ENCODE peak calls at places on chromosomes 16 and 17, in eight cellular contexts. I is endothelial cell of umbilical vein; C is CD8-positive, alpha-beta T cell; S is stomach; U is aorta; L is upper lobe of right lung; W is mammary epithelial cell; T is A549. B is an unnamed sample.

GRCh38 chr16:48919791-48920190 is 309.8 kb upstream of the N4BP1 start:
- DNase-seq in I (no peak), C (no peak), S (no peak), U (no peak), L (no peak), W (no peak), T (no peak), B (no peak)

GRCh38 chr16:84724619-84725307 is 25.0 kb downstream of the USP10 start:
- DNase-seq in I (no peak), C (no peak), S (no peak), U (no peak), L (no peak), W (no peak), T (no peak), B (no peak)

GRCh38 chr17:50198026-50198669 is 3.3 kb downstream of the COL1A1 start:
- DNase-seq in I (peak; percentile 64), C (peak; percentile 64), S (peak; percentile 73), U (peak; percentile 68), L (no peak), W (peak; percentile 63), T (peak; percentile 84), B (no peak)

GRCh38 chr17:49506282-49506681 is 11.2 kb downstream of the NGFR start:
- DNase-seq in I (no peak), C (no peak), S (no peak), U (no peak), L (no peak), W (no peak), T (no peak), B (no peak)

GRCh38 chr17:78268960-78269892 is 37.8 kb downstream of the TMEM235 start:
- DNase-seq in I (no peak), C (no peak), S (no peak), U (no peak), L (peak; percentile 73), W (no peak), T (peak; percentile 43), B (no peak)

GRCh38 chr17:75260679-75261335 is 599 bp downstream of the GGA3 start:
- DNase-seq in I (no peak), C (no peak), S (no peak), U (no peak), L (no peak), W (peak; percentile 48), T (no peak), B (no peak)

GRCh38 chr17:17613708-17614114 is 22.2 kb upstream of the PEMT start:
- DNase-seq in I (peak; percentile 73), C (peak; percentile 54), S (peak; percentile 63), U (no peak), L (no peak), W (peak; percentile 62), T (peak; percentile 85), B (no peak)

GRCh38 chr16:30893744-30894539 is at the start of gene BCL7C:
- DNase-seq in I (peak; percentile 89), C (peak; percentile 86), S (peak; percentile 94), U (peak; percentile 95), L (peak; percentile 98), W (peak; percentile 87), T (peak; percentile 93), B (no peak)

GRCh38 chr16:76059701-76060100 is 217.5 kb upstream of the CNTNAP4 start:
- DNase-seq in I (no peak), C (no peak), S (no peak), U (no peak), L (no peak), W (no peak), T (no peak), B (no peak)

GRCh38 chr16:17395849-17396480 is 74.8 kb downstream of the XYLT1 start:
- DNase-seq in I (no peak), C (no peak), S (peak; percentile 49), U (no peak), L (no peak), W (no peak), T (no peak), B (peak; percentile 45)

GRCh38 chr17:65696739-65697394 is 135.4 kb upstream of the AXIN2 start:
- DNase-seq in I (peak; percentile 59), C (no peak), S (no peak), U (no peak), L (no peak), W (no peak), T (no peak), B (no peak)

GRCh38 chr17:62456016-62456415 is 22.6 kb upstream of the TLK2 start:
- DNase-seq in I (no peak), C (no peak), S (no peak), U (no peak), L (no peak), W (no peak), T (no peak), B (no peak)

DNA sequence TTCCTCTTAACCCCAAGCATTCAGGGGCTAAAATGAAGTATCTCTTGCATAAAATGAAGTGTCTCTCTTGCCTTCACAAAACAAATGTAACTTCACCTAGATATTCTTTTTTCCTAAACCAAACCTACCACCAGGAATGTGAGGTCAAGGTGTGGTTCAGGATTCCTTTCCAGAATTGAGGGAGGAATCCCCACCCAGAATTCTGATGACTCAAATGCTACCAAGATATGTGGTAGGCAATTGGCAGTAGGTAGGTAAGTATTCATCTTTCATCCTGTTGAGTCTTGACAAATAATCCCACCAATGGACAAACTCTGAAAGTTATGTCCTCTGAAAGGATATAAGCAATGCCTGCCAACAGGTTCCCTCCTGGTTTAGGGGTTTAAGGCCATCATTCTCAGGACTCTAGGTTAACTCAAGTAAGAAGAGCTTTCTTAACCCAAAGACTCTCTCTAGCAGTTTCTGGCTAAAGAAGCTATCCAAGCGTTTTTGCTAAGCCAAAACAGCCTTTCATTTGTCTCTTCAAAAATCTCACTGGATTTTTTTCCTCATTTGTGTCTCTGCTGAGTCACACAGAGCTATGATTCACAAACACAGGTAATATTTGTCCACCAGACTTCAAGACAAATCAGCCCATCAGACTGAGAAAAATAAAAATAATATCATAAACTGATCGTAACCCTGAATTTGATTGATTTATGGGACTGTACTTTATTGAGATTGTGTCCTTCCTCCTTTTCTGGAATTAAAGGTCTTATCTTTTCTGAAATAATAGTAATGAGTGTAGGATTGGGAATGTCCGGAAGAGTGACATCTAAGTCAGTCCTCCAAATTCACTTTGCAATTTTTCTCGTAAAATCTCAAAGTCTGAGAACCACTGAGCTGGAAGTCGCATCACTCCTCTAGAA is 26.0 kb downstream of the TRIM16 start:
- DNase-seq in I (no peak), C (no peak), S (no peak), U (no peak), L (no peak), W (peak; percentile 88), T (no peak), B (no peak)
- H3K27ac ChIP-seq in I (no peak overlapping the region), C (no peak overlapping the region), S (no peak overlapping the region), U (no peak overlapping the region), L (no peak overlapping the region), W (peak overlapping the region; percentile 98), T (peak overlapping the region; percentile 49), B (peak overlapping the region; percentile 98)

DNA sequence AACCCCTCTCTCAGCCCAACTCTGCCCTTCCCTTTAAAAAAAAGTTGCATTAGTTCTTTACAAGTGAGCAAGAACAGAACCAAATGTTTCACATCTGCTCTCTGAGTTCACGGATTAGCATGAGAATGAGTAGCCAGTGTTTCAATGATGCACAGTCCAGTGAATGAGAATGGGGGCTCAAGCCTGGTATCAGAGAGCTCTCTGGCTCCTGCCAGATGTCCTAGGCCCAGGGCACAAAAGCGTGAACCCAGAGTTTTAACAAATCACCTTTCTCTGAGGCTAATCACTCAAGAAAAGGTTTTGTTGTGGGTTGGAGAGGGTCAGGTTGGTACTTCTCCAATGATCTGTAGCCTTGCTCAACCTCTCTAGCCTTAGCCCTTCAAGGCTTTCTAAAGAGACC is 41.5 kb upstream of the HS3ST3A1 start:
- DNase-seq in I (no peak), C (no peak), S (no peak), U (no peak), L (no peak), W (no peak), T (no peak), B (no peak)
- H3K27ac ChIP-seq in I (no peak overlapping the region), C (no peak overlapping the region), S (no peak overlapping the region), U (no peak overlapping the region), L (no peak overlapping the region), W (no peak overlapping the region), T (no peak overlapping the region), B (no peak overlapping the region)

GRCh38 chr17:39792523-39793221 is 54.9 kb downstream of the GRB7 start:
- DNase-seq in I (no peak), C (no peak), S (no peak), U (no peak), L (no peak), W (no peak), T (no peak), B (no peak)

GRCh38 chr17:39794249-39794970 is 56.7 kb downstream of the GRB7 start:
- DNase-seq in I (no peak), C (no peak), S (peak; percentile 37), U (no peak), L (no peak), W (no peak), T (no peak), B (no peak)

GRCh38 chr17:39793473-39793872 is 55.7 kb downstream of the GRB7 start:
- DNase-seq in I (no peak), C (no peak), S (no peak), U (no peak), L (no peak), W (no peak), T (no peak), B (no peak)

GRCh38 chr17:39787743-39788484 is 50.2 kb downstream of the GRB7 start:
- DNase-seq in I (no peak), C (no peak), S (no peak), U (no peak), L (no peak), W (peak; percentile 64), T (no peak), B (no peak)

GRCh38 chr17:39791296-39791992 is 53.7 kb downstream of the GRB7 start:
- DNase-seq in I (no peak), C (no peak), S (no peak), U (no peak), L (no peak), W (no peak), T (no peak), B (no peak)
- H3K27ac ChIP-seq in I (no peak overlapping the region), C (no peak overlapping the region), S (no peak overlapping the region), U (no peak overlapping the region), L (no peak overlapping the region), W (no peak overlapping the region), T (no peak overlapping the region), B (no peak overlapping the region)

GRCh38 chr16:67560827-67561342 is 1.4 kb upstream of the CTCF start:
- DNase-seq in I (no peak), C (no peak), S (no peak), U (no peak), L (no peak), W (no peak), T (no peak), B (no peak)
- H3K27ac ChIP-seq in I (no peak overlapping the region), C (peak overlapping the region; percentile 71), S (no peak overlapping the region), U (no peak overlapping the region), L (peak overlapping the region; percentile 83), W (no peak overlapping the region), T (no peak overlapping the region), B (peak overlapping the region; percentile 97)

DNA sequence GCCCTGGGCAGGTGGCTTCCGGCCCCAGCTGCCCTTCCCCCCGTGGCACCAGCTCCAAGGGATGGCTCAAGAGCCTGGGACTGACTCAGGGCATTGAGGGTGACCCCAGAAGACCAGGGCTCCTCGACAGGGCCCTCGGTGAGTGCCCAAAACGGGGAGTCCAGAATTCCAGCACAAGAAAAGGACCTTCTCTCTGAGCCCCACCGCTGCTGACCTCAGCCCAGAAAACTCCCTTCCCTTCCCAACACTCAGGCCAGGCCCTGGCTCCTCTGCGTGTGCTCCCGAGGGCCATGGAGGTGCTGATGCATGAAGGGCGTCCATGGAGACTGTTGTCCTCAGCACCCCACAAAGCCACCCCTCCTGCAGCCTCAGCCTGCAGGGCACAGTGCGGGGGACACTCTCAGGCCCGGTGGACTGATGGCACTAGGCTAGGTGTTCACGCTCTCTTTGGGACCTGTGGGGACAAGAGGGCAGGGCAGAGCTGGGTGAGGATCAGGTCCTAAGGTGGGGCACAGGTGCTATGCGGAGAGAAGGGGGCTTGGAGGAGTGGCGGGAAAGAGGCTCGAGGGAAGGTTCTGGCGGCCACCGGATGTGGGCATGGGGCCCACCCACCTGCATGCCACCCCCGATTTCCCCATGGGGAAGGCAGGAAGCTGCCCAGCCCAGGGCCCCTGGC is 4.3 kb upstream of the TSPOAP1 start:
- DNase-seq in I (no peak), C (peak; percentile 78), S (no peak), U (no peak), L (peak; percentile 67), W (no peak), T (no peak), B (no peak)
- H3K27ac ChIP-seq in I (no peak overlapping the region), C (peak overlapping the region; percentile 92), S (no peak overlapping the region), U (no peak overlapping the region), L (peak overlapping the region; percentile 92), W (no peak overlapping the region), T (no peak overlapping the region), B (no peak overlapping the region)